ENCODE peak calls at places on chromosome 21, in eight cellular contexts. C is iPS DF 6.9, A is cardiac muscle cell, Y is Calu3, Q is cerebellum, W is left cardiac atrium, O is AML-193, S is AG04450. P is an unnamed sample.
A peak's percentile ranks its signal among the peaks of the same experiment; 100 is the strongest.

GRCh38 chr21:32886339-32886738 is 114.8 kb upstream of the PAXBP1 start:
- DNase-seq in C (no peak), A (no peak), Y (peak; percentile 3), Q (no peak), W (no peak), O (no peak), S (no peak), P (no peak)

GRCh38 chr21:46211786-46212720 is 16.5 kb downstream of the LSS start:
- DNase-seq in C (no peak), A (no peak), Y (no peak), Q (no peak), W (peak; percentile 10), O (no peak), S (no peak), P (no peak)

GRCh38 chr21:15063081-15063820 is 1.5 kb downstream of the NRIP1 start:
- DNase-seq in C (no peak), A (peak; percentile 37), Y (no peak), Q (no peak), W (no peak), O (no peak), S (no peak), P (no peak)

GRCh38 chr21:35198004-35198403 is 148.9 kb upstream of the RUNX1 start:
- DNase-seq in C (no peak), A (no peak), Y (peak; percentile 33), Q (no peak), W (no peak), O (no peak), S (peak; percentile 70), P (no peak)

GRCh38 chr21:45256021-45256911 is 31.4 kb downstream of the POFUT2 start:
- DNase-seq in C (no peak), A (no peak), Y (no peak), Q (no peak), W (no peak), O (no peak), S (no peak), P (no peak)

GRCh38 chr21:34881421-34881820 is 167.7 kb downstream of the RUNX1 start:
- DNase-seq in C (no peak), A (no peak), Y (no peak), Q (no peak), W (no peak), O (no peak), S (no peak), P (no peak)

GRCh38 chr21:43318841-43319781 is 107.8 kb downstream of the SIK1 start:
- DNase-seq in C (no peak), A (no peak), Y (no peak), Q (no peak), W (peak; percentile 62), O (no peak), S (peak; percentile 16), P (no peak)

GRCh38 chr21:36776981-36777617 is 78.2 kb downstream of the SIM2 start:
- DNase-seq in C (no peak), A (no peak), Y (no peak), Q (no peak), W (no peak), O (no peak), S (no peak), P (no peak)

GRCh38 chr21:31185663-31186062 is 147.4 kb upstream of the KRTAP19-8 start:
- DNase-seq in C (no peak), A (no peak), Y (no peak), Q (no peak), W (no peak), O (no peak), S (no peak), P (peak; percentile 50)

GRCh38 chr21:45207839-45208626 is 79.7 kb downstream of the POFUT2 start:
- DNase-seq in C (no peak), A (no peak), Y (no peak), Q (no peak), W (no peak), O (no peak), S (no peak), P (peak; percentile 45)

GRCh38 chr21:28540514-28540913 is 452.2 kb downstream of the LTN1 start:
- DNase-seq in C (no peak), A (no peak), Y (no peak), Q (no peak), W (no peak), O (no peak), S (peak; percentile 54), P (no peak)

GRCh38 chr21:36989699-36990507 is 16.6 kb upstream of the RIPPLY3 start:
- DNase-seq in C (no peak), A (peak; percentile 96), Y (peak; percentile 93), Q (peak; percentile 94), W (peak; percentile 95), O (peak; percentile 88), S (peak; percentile 62), P (peak; percentile 83)

GRCh38 chr21:30979054-30979453 is 59.2 kb downstream of the KRTAP19-8 start:
- DNase-seq in C (no peak), A (no peak), Y (no peak), Q (no peak), W (no peak), O (no peak), S (no peak), P (no peak)

GRCh38 chr21:33362044-33362555 is 37.3 kb downstream of the IFNAR1 start:
- DNase-seq in C (peak; percentile 79), A (peak; percentile 49), Y (no peak), Q (no peak), W (no peak), O (peak; percentile 92), S (no peak), P (peak; percentile 54)

GRCh38 chr21:27645285-27645684 is 678.4 kb upstream of the ADAMTS5 start:
- DNase-seq in C (no peak), A (no peak), Y (no peak), Q (no peak), W (no peak), O (no peak), S (no peak), P (no peak)

GRCh38 chr21:34889537-34890257 is 159.4 kb downstream of the RUNX1 start:
- DNase-seq in C (no peak), A (peak; percentile 72), Y (peak; percentile 84), Q (peak; percentile 38), W (peak; percentile 82), O (peak; percentile 51), S (no peak), P (no peak)

GRCh38 chr21:25801217-25802015 is 66.6 kb downstream of the GABPA start:
- DNase-seq in C (peak; percentile 86), A (peak; percentile 91), Y (peak; percentile 84), Q (peak; percentile 2), W (peak; percentile 86), O (peak; percentile 83), S (peak; percentile 57), P (peak; percentile 78)

GRCh38 chr21:29224006-29224405 is 74.7 kb upstream of the BACH1 start:
- DNase-seq in C (no peak), A (no peak), Y (no peak), Q (no peak), W (no peak), O (no peak), S (no peak), P (no peak)

GRCh38 chr21:30240661-30241060 is 24.8 kb upstream of the CLDN8 start:
- DNase-seq in C (no peak), A (no peak), Y (no peak), Q (no peak), W (no peak), O (no peak), S (no peak), P (no peak)

GRCh38 chr21:44304846-44305245 is 5.0 kb downstream of the PFKL start:
- DNase-seq in C (no peak), A (peak; percentile 74), Y (peak; percentile 56), Q (no peak), W (no peak), O (peak; percentile 4), S (no peak), P (peak; percentile 42)

GRCh38 chr21:46195595-46196195 is 11.4 kb upstream of the SPATC1L start:
- DNase-seq in C (no peak), A (no peak), Y (no peak), Q (no peak), W (peak; percentile 7), O (no peak), S (no peak), P (no peak)